ENCODE peak calls at places on chromosome 11, in eight cellular contexts. One of them, this sample, is unnamed.

GRCh38 chr11:116738975-116739374 is 33.8 kb downstream of the BUD13 start:
- DNase-seq in H54: no peak
- DNase-seq in activated CD4-positive, alpha-beta T cell treated with anti-CD3 and anti-CD28 coated beads, Interleukin-2, amount 10 ng/mL, durations not matched to agents 7 days and 5 days: no peak
- DNase-seq in T follicular helper cell: no peak
- DNase-seq in NCI-H1092: no peak
- DNase-seq in fibroblast of gingiva: no peak
- DNase-seq in T47D: no peak
- DNase-seq in AG09309: no peak
- DNase-seq in this sample: no peak

GRCh38 chr11:72787262-72788104 is 6.4 kb downstream of the STARD10 start:
- DNase-seq in H54: no peak
- DNase-seq in activated CD4-positive, alpha-beta T cell treated with anti-CD3 and anti-CD28 coated beads, Interleukin-2, amount 10 ng/mL, durations not matched to agents 7 days and 5 days: peak; percentile 26
- DNase-seq in T follicular helper cell: no peak
- DNase-seq in NCI-H1092: peak; percentile 68
- DNase-seq in fibroblast of gingiva: no peak
- DNase-seq in T47D: peak; percentile 85
- DNase-seq in AG09309: no peak
- DNase-seq in this sample: no peak

GRCh38 chr11:2528301-2529050 is 83.7 kb downstream of the KCNQ1 start:
- DNase-seq in H54: no peak
- DNase-seq in activated CD4-positive, alpha-beta T cell treated with anti-CD3 and anti-CD28 coated beads, Interleukin-2, amount 10 ng/mL, durations not matched to agents 7 days and 5 days: no peak
- DNase-seq in T follicular helper cell: no peak
- DNase-seq in NCI-H1092: no peak
- DNase-seq in fibroblast of gingiva: no peak
- DNase-seq in T47D: no peak
- DNase-seq in AG09309: no peak
- DNase-seq in this sample: no peak

GRCh38 chr11:17915500-17916143 is 97.2 kb downstream of the SERGEF start:
- DNase-seq in H54: peak; percentile 7
- DNase-seq in activated CD4-positive, alpha-beta T cell treated with anti-CD3 and anti-CD28 coated beads, Interleukin-2, amount 10 ng/mL, durations not matched to agents 7 days and 5 days: no peak
- DNase-seq in T follicular helper cell: no peak
- DNase-seq in NCI-H1092: no peak
- DNase-seq in fibroblast of gingiva: no peak
- DNase-seq in T47D: no peak
- DNase-seq in AG09309: no peak
- DNase-seq in this sample: no peak

GRCh38 chr11:102798012-102798746 is at the start of gene MMP1:
- DNase-seq in H54: no peak
- DNase-seq in activated CD4-positive, alpha-beta T cell treated with anti-CD3 and anti-CD28 coated beads, Interleukin-2, amount 10 ng/mL, durations not matched to agents 7 days and 5 days: no peak
- DNase-seq in T follicular helper cell: no peak
- DNase-seq in NCI-H1092: no peak
- DNase-seq in fibroblast of gingiva: peak; percentile 72
- DNase-seq in T47D: no peak
- DNase-seq in AG09309: peak; percentile 46
- DNase-seq in this sample: peak; percentile 85

GRCh38 chr11:77113382-77114088 is 10.9 kb downstream of the OMP start:
- DNase-seq in H54: peak; percentile 69
- DNase-seq in activated CD4-positive, alpha-beta T cell treated with anti-CD3 and anti-CD28 coated beads, Interleukin-2, amount 10 ng/mL, durations not matched to agents 7 days and 5 days: peak; percentile 41
- DNase-seq in T follicular helper cell: no peak
- DNase-seq in NCI-H1092: peak; percentile 61
- DNase-seq in fibroblast of gingiva: no peak
- DNase-seq in T47D: peak; percentile 69
- DNase-seq in AG09309: no peak
- DNase-seq in this sample: peak; percentile 67

GRCh38 chr11:124075841-124076571 is 34.9 kb upstream of the OR10G7 start:
- DNase-seq in H54: no peak
- DNase-seq in activated CD4-positive, alpha-beta T cell treated with anti-CD3 and anti-CD28 coated beads, Interleukin-2, amount 10 ng/mL, durations not matched to agents 7 days and 5 days: no peak
- DNase-seq in T follicular helper cell: no peak
- DNase-seq in NCI-H1092: no peak
- DNase-seq in fibroblast of gingiva: no peak
- DNase-seq in T47D: no peak
- DNase-seq in AG09309: no peak
- DNase-seq in this sample: peak; percentile 18

GRCh38 chr11:27592111-27592780 is 85.7 kb upstream of the LIN7C start:
- DNase-seq in H54: no peak
- DNase-seq in activated CD4-positive, alpha-beta T cell treated with anti-CD3 and anti-CD28 coated beads, Interleukin-2, amount 10 ng/mL, durations not matched to agents 7 days and 5 days: no peak
- DNase-seq in T follicular helper cell: no peak
- DNase-seq in NCI-H1092: no peak
- DNase-seq in fibroblast of gingiva: no peak
- DNase-seq in T47D: no peak
- DNase-seq in AG09309: no peak
- DNase-seq in this sample: no peak

GRCh38 chr11:8323161-8323935 is 59.7 kb upstream of the LMO1 start:
- DNase-seq in H54: no peak
- DNase-seq in activated CD4-positive, alpha-beta T cell treated with anti-CD3 and anti-CD28 coated beads, Interleukin-2, amount 10 ng/mL, durations not matched to agents 7 days and 5 days: no peak
- DNase-seq in T follicular helper cell: no peak
- DNase-seq in NCI-H1092: no peak
- DNase-seq in fibroblast of gingiva: no peak
- DNase-seq in T47D: no peak
- DNase-seq in AG09309: no peak
- DNase-seq in this sample: no peak

GRCh38 chr11:79244175-79244804 is 196.5 kb downstream of the TENM4 start:
- DNase-seq in H54: peak; percentile 73
- DNase-seq in activated CD4-positive, alpha-beta T cell treated with anti-CD3 and anti-CD28 coated beads, Interleukin-2, amount 10 ng/mL, durations not matched to agents 7 days and 5 days: no peak
- DNase-seq in T follicular helper cell: no peak
- DNase-seq in NCI-H1092: no peak
- DNase-seq in fibroblast of gingiva: peak; percentile 87
- DNase-seq in T47D: no peak
- DNase-seq in AG09309: peak; percentile 97
- DNase-seq in this sample: peak; percentile 88

GRCh38 chr11:2382927-2383822 is 6.1 kb downstream of the CD81 start:
- DNase-seq in H54: no peak
- DNase-seq in activated CD4-positive, alpha-beta T cell treated with anti-CD3 and anti-CD28 coated beads, Interleukin-2, amount 10 ng/mL, durations not matched to agents 7 days and 5 days: no peak
- DNase-seq in T follicular helper cell: no peak
- DNase-seq in NCI-H1092: no peak
- DNase-seq in fibroblast of gingiva: peak; percentile 21
- DNase-seq in T47D: no peak
- DNase-seq in AG09309: no peak
- DNase-seq in this sample: peak; percentile 76

GRCh38 chr11:70908223-70908622 is 344.2 kb downstream of the SHANK2 start:
- DNase-seq in H54: no peak
- DNase-seq in activated CD4-positive, alpha-beta T cell treated with anti-CD3 and anti-CD28 coated beads, Interleukin-2, amount 10 ng/mL, durations not matched to agents 7 days and 5 days: no peak
- DNase-seq in T follicular helper cell: no peak
- DNase-seq in NCI-H1092: no peak
- DNase-seq in fibroblast of gingiva: no peak
- DNase-seq in T47D: no peak
- DNase-seq in AG09309: no peak
- DNase-seq in this sample: no peak

GRCh38 chr11:45247433-45247832 is 38.7 kb downstream of the SYT13 start:
- DNase-seq in H54: no peak
- DNase-seq in activated CD4-positive, alpha-beta T cell treated with anti-CD3 and anti-CD28 coated beads, Interleukin-2, amount 10 ng/mL, durations not matched to agents 7 days and 5 days: no peak
- DNase-seq in T follicular helper cell: no peak
- DNase-seq in NCI-H1092: no peak
- DNase-seq in fibroblast of gingiva: no peak
- DNase-seq in T47D: peak; percentile 25
- DNase-seq in AG09309: no peak
- DNase-seq in this sample: peak; percentile 30

GRCh38 chr11:70314730-70315129 is 44.2 kb downstream of the PPFIA1 start:
- DNase-seq in H54: no peak
- DNase-seq in activated CD4-positive, alpha-beta T cell treated with anti-CD3 and anti-CD28 coated beads, Interleukin-2, amount 10 ng/mL, durations not matched to agents 7 days and 5 days: no peak
- DNase-seq in T follicular helper cell: no peak
- DNase-seq in NCI-H1092: no peak
- DNase-seq in fibroblast of gingiva: no peak
- DNase-seq in T47D: no peak
- DNase-seq in AG09309: no peak
- DNase-seq in this sample: no peak

GRCh38 chr11:130322126-130322525 is 7.4 kb upstream of the ZBTB44 start:
- DNase-seq in H54: no peak
- DNase-seq in activated CD4-positive, alpha-beta T cell treated with anti-CD3 and anti-CD28 coated beads, Interleukin-2, amount 10 ng/mL, durations not matched to agents 7 days and 5 days: no peak
- DNase-seq in T follicular helper cell: no peak
- DNase-seq in NCI-H1092: no peak
- DNase-seq in fibroblast of gingiva: no peak
- DNase-seq in T47D: no peak
- DNase-seq in AG09309: no peak
- DNase-seq in this sample: no peak

GRCh38 chr11:47355283-47356128 is 3.0 kb upstream of the MYBPC3 start:
- DNase-seq in H54: peak; percentile 95
- DNase-seq in activated CD4-positive, alpha-beta T cell treated with anti-CD3 and anti-CD28 coated beads, Interleukin-2, amount 10 ng/mL, durations not matched to agents 7 days and 5 days: peak; percentile 28
- DNase-seq in T follicular helper cell: no peak
- DNase-seq in NCI-H1092: peak; percentile 86
- DNase-seq in fibroblast of gingiva: peak; percentile 89
- DNase-seq in T47D: peak; percentile 98
- DNase-seq in AG09309: peak; percentile 44
- DNase-seq in this sample: peak; percentile 98

GRCh38 chr11:121711900-121712424 is 259.2 kb upstream of the SORL1-AS1 start:
- DNase-seq in H54: no peak
- DNase-seq in activated CD4-positive, alpha-beta T cell treated with anti-CD3 and anti-CD28 coated beads, Interleukin-2, amount 10 ng/mL, durations not matched to agents 7 days and 5 days: no peak
- DNase-seq in T follicular helper cell: no peak
- DNase-seq in NCI-H1092: no peak
- DNase-seq in fibroblast of gingiva: no peak
- DNase-seq in T47D: no peak
- DNase-seq in AG09309: no peak
- DNase-seq in this sample: no peak

GRCh38 chr11:29135504-29135903 is 881.3 kb downstream of the KCNA4 start:
- DNase-seq in H54: no peak
- DNase-seq in activated CD4-positive, alpha-beta T cell treated with anti-CD3 and anti-CD28 coated beads, Interleukin-2, amount 10 ng/mL, durations not matched to agents 7 days and 5 days: no peak
- DNase-seq in T follicular helper cell: no peak
- DNase-seq in NCI-H1092: no peak
- DNase-seq in fibroblast of gingiva: no peak
- DNase-seq in T47D: no peak
- DNase-seq in AG09309: peak; percentile 32
- DNase-seq in this sample: peak; percentile 34

GRCh38 chr11:123018702-123019101 is 37.1 kb upstream of the BSX start:
- DNase-seq in H54: no peak
- DNase-seq in activated CD4-positive, alpha-beta T cell treated with anti-CD3 and anti-CD28 coated beads, Interleukin-2, amount 10 ng/mL, durations not matched to agents 7 days and 5 days: no peak
- DNase-seq in T follicular helper cell: no peak
- DNase-seq in NCI-H1092: no peak
- DNase-seq in fibroblast of gingiva: no peak
- DNase-seq in T47D: no peak
- DNase-seq in AG09309: no peak
- DNase-seq in this sample: no peak

GRCh38 chr11:35593143-35593542 is 25.1 kb upstream of the FJX1 start:
- DNase-seq in H54: peak; percentile 42
- DNase-seq in activated CD4-positive, alpha-beta T cell treated with anti-CD3 and anti-CD28 coated beads, Interleukin-2, amount 10 ng/mL, durations not matched to agents 7 days and 5 days: no peak
- DNase-seq in T follicular helper cell: no peak
- DNase-seq in NCI-H1092: no peak
- DNase-seq in fibroblast of gingiva: peak; percentile 89
- DNase-seq in T47D: peak; percentile 72
- DNase-seq in AG09309: peak; percentile 95
- DNase-seq in this sample: peak; percentile 90

GRCh38 chr11:86431258-86431657 is 56.6 kb downstream of the CCDC81 start:
- DNase-seq in H54: no peak
- DNase-seq in activated CD4-positive, alpha-beta T cell treated with anti-CD3 and anti-CD28 coated beads, Interleukin-2, amount 10 ng/mL, durations not matched to agents 7 days and 5 days: no peak
- DNase-seq in T follicular helper cell: no peak
- DNase-seq in NCI-H1092: no peak
- DNase-seq in fibroblast of gingiva: no peak
- DNase-seq in T47D: no peak
- DNase-seq in AG09309: no peak
- DNase-seq in this sample: no peak

GRCh38 chr11:101180481-101180880 is 50.9 kb upstream of the PGR start:
- DNase-seq in H54: no peak
- DNase-seq in activated CD4-positive, alpha-beta T cell treated with anti-CD3 and anti-CD28 coated beads, Interleukin-2, amount 10 ng/mL, durations not matched to agents 7 days and 5 days: no peak
- DNase-seq in T follicular helper cell: no peak
- DNase-seq in NCI-H1092: no peak
- DNase-seq in fibroblast of gingiva: no peak
- DNase-seq in T47D: no peak
- DNase-seq in AG09309: no peak
- DNase-seq in this sample: no peak

GRCh38 chr11:120471131-120471530 is 40.4 kb upstream of the GRIK4 start:
- DNase-seq in H54: no peak
- DNase-seq in activated CD4-positive, alpha-beta T cell treated with anti-CD3 and anti-CD28 coated beads, Interleukin-2, amount 10 ng/mL, durations not matched to agents 7 days and 5 days: no peak
- DNase-seq in T follicular helper cell: no peak
- DNase-seq in NCI-H1092: no peak
- DNase-seq in fibroblast of gingiva: peak; percentile 47
- DNase-seq in T47D: no peak
- DNase-seq in AG09309: peak; percentile 64
- DNase-seq in this sample: peak; percentile 79

GRCh38 chr11:27238811-27239210 is 124.2 kb downstream of the CCDC34 start:
- DNase-seq in H54: no peak
- DNase-seq in activated CD4-positive, alpha-beta T cell treated with anti-CD3 and anti-CD28 coated beads, Interleukin-2, amount 10 ng/mL, durations not matched to agents 7 days and 5 days: no peak
- DNase-seq in T follicular helper cell: no peak
- DNase-seq in NCI-H1092: no peak
- DNase-seq in fibroblast of gingiva: no peak
- DNase-seq in T47D: no peak
- DNase-seq in AG09309: no peak
- DNase-seq in this sample: no peak

This sample was measured in foreskin fibroblast.